ENCODE peak calls at places on chromosome 6, in ten cellular contexts. Q, P, D, B, J, Y, R, A, L and G are unnamed samples.

GRCh38 chr6:35725721-35726438 is 11.0 kb upstream of the ARMC12 start:
- DNase-seq in R (no peak), Q (peak), D (no peak), A (peak), Y (no peak), J (no peak), P (peak), L (no peak), B (no peak), G (no peak)

GRCh38 chr6:170516783-170517616 is 36.1 kb downstream of the PSMB1 start:
- DNase-seq in P (peak), A (peak), R (peak), J (peak), B (no peak), Q (peak), D (peak), Y (peak), L (peak), G (peak)

GRCh38 chr6:56775498-56776166 is 132.9 kb upstream of the DST start:
- DNase-seq in Q (no peak), P (no peak), R (no peak), A (no peak), L (no peak), Y (no peak), B (no peak), J (no peak), D (no peak), G (no peak)

GRCh38 chr6:106250997-106251396 is 74.6 kb downstream of the ATG5 start:
- DNase-seq in Q (no peak), D (no peak), A (no peak), P (no peak), Y (no peak), J (no peak), L (peak), B (no peak), R (no peak), G (no peak)

GRCh38 chr6:165186041-165186440 is 123.4 kb downstream of the C6orf118 start:
- DNase-seq in J (no peak), L (no peak), P (no peak), R (no peak), Q (no peak), D (no peak), A (no peak), Y (no peak), B (no peak), G (no peak)

GRCh38 chr6:90079555-90080490 is 185.6 kb downstream of the GJA10 start:
- DNase-seq in D (no peak), Q (no peak), Y (no peak), R (no peak), J (no peak), P (no peak), L (no peak), A (no peak), B (no peak), G (no peak)

GRCh38 chr6:163743796-163744195 is 329.3 kb downstream of the QKI start:
- DNase-seq in P (no peak), J (no peak), Q (no peak), D (no peak), Y (no peak), R (no peak), A (no peak), B (no peak), L (no peak), G (no peak)

GRCh38 chr6:16286151-16286522 is 47.8 kb downstream of the GMPR start:
- DNase-seq in A (no peak), L (peak), Y (no peak), R (peak), J (peak), B (no peak), D (peak), P (no peak), Q (peak), G (peak)

GRCh38 chr6:71453307-71453706 is 164.7 kb downstream of the OGFRL1 start:
- DNase-seq in R (no peak), P (no peak), D (no peak), B (no peak), L (no peak), Q (no peak), J (no peak), A (no peak), Y (no peak), G (no peak)

GRCh38 chr6:47788498-47788884 is 6.7 kb downstream of the OPN5 start:
- DNase-seq in Y (no peak), Q (peak), J (no peak), P (no peak), B (no peak), R (no peak), L (no peak), A (no peak), D (no peak), G (no peak)

GRCh38 chr6:15523679-15524630 is 138.9 kb downstream of the DTNBP1 start:
- DNase-seq in J (no peak), R (no peak), Y (peak), D (no peak), P (peak), Q (no peak), A (no peak), L (no peak), B (no peak), G (no peak)

GRCh38 chr6:16450285-16450684 is 211.9 kb downstream of the GMPR start:
- DNase-seq in P (no peak), R (no peak), Q (peak), L (no peak), B (no peak), J (no peak), Y (no peak), D (no peak), A (no peak), G (no peak)

GRCh38 chr6:138817799-138818198 is 21.9 kb downstream of the ECT2L start:
- DNase-seq in D (peak), A (peak), L (peak), J (peak), Q (peak), Y (no peak), R (no peak), B (peak), P (no peak), G (peak)

GRCh38 chr6:137781639-137782038 is 85.4 kb upstream of the TNFAIP3 start:
- DNase-seq in B (no peak), P (no peak), A (no peak), D (no peak), J (peak), Q (no peak), L (no peak), R (no peak), Y (no peak), G (no peak)

GRCh38 chr6:17064975-17065374 is 36.9 kb upstream of the STMND1 start:
- DNase-seq in J (no peak), R (no peak), B (no peak), D (no peak), Q (no peak), L (no peak), P (no peak), A (no peak), Y (no peak), G (no peak)

GRCh38 chr6:80343511-80343910 is 237.0 kb downstream of the BCKDHB start:
- DNase-seq in A (no peak), Y (no peak), D (no peak), P (no peak), B (no peak), J (no peak), L (no peak), Q (peak), R (no peak), G (no peak)

DNA sequence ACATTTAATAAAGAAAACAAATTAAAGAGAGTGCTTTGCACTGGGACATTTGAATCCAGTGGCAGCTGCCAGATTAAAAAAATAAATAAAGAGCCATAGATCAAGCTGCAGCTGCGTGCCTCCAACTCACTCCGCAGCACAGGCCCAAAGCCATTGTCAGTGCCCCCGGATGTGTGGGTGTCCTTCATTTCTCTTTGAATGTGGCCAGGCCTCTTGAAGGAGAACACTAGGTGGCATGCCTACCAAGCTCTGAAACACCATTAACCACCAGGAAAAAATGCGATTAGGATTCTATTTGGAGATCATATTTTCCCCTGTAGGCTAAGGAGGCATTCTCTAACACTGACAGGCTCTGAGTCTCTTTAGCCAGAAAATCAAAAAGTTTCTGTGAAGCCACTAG is 549.8 kb downstream of the PRKN start:
- DNase-seq in J (no peak), D (no peak), Y (no peak), Q (peak), P (no peak), A (no peak), L (no peak), B (no peak), R (no peak), G (peak)
- TF ChIP-seq CTCF in J (no peak), D (no peak), Y (no peak), Q (peak), P (peak), A (no peak), L (no peak), B (peak), R (peak), G (no peak)

GRCh38 chr6:98824163-98824906 is 10.0 kb upstream of the POU3F2 start:
- DNase-seq in B (peak), D (no peak), Q (no peak), R (peak), Y (no peak), L (no peak), J (no peak), A (no peak), P (no peak), G (peak)

GRCh38 chr6:98823845-98824162 is 10.6 kb upstream of the POU3F2 start:
- DNase-seq in A (no peak), B (no peak), Q (no peak), D (no peak), J (no peak), R (no peak), Y (no peak), P (no peak), L (no peak), G (no peak)

GRCh38 chr6:98824907-98825601 is 9.3 kb upstream of the POU3F2 start:
- DNase-seq in D (no peak), B (no peak), Q (no peak), Y (no peak), J (no peak), L (no peak), R (no peak), A (no peak), P (no peak), G (peak)

GRCh38 chr6:98823428-98823827 is 10.9 kb upstream of the POU3F2 start:
- DNase-seq in Q (no peak), R (no peak), J (no peak), A (no peak), D (no peak), P (no peak), L (no peak), B (no peak), Y (no peak), G (no peak)

GRCh38 chr6:98821739-98822405 is 12.5 kb upstream of the POU3F2 start:
- DNase-seq in Y (no peak), R (no peak), A (no peak), J (no peak), Q (no peak), B (no peak), D (no peak), P (no peak), L (no peak), G (no peak)
- TF ChIP-seq CTCF in Y (no peak), R (no peak), A (no peak), J (no peak), Q (no peak), B (no peak), D (no peak), P (no peak), L (no peak), G (no peak)

GRCh38 chr6:78093861-78094360 is 441.1 kb downstream of the MEI4 start:
- DNase-seq in J (no peak), B (no peak), Q (no peak), A (no peak), Y (no peak), R (no peak), D (peak), L (no peak), P (no peak), G (no peak)
- TF ChIP-seq CTCF in J (no peak), B (no peak), Q (no peak), A (no peak), Y (no peak), R (no peak), D (no peak), L (no peak), P (no peak), G (no peak)

GRCh38 chr6:110646951-110647910 is 168.0 kb downstream of the CDK19 start:
- DNase-seq in Q (no peak), R (no peak), Y (no peak), P (no peak), A (no peak), J (no peak), L (no peak), B (no peak), D (no peak), G (no peak)
- TF ChIP-seq CTCF in Q (peak), R (peak), Y (no peak), P (no peak), A (peak), J (peak), L (peak), B (peak), D (peak), G (peak)

GRCh38 chr6:154974485-154975149 is 20.5 kb upstream of the TIAM2 start:
- DNase-seq in B (no peak), Y (no peak), J (no peak), R (no peak), Q (no peak), D (no peak), A (no peak), L (no peak), P (no peak), G (no peak)
- TF ChIP-seq CTCF in B (peak), Y (no peak), J (no peak), R (peak), Q (peak), D (no peak), A (no peak), L (no peak), P (no peak), G (no peak)

GRCh38 chr6:41462033-41462432 is 84.1 kb upstream of the FOXP4 start:
- DNase-seq in D (no peak), P (no peak), A (no peak), L (no peak), J (no peak), B (no peak), Q (no peak), R (no peak), Y (no peak), G (no peak)

GRCh38 chr6:41464019-41464418 is 82.2 kb upstream of the FOXP4 start:
- DNase-seq in Q (no peak), A (no peak), Y (no peak), P (no peak), B (no peak), D (no peak), R (no peak), L (no peak), J (no peak), G (no peak)

GRCh38 chr6:41464481-41464880 is 81.7 kb upstream of the FOXP4 start:
- DNase-seq in A (peak), Y (no peak), J (no peak), D (peak), B (no peak), Q (peak), L (no peak), P (no peak), R (no peak), G (no peak)

GRCh38 chr6:41460742-41461336 is 85.3 kb upstream of the FOXP4 start:
- DNase-seq in J (peak), Y (no peak), P (no peak), R (no peak), A (no peak), L (no peak), Q (peak), B (no peak), D (no peak), G (no peak)

GRCh38 chr6:41462980-41463930 is 82.9 kb upstream of the FOXP4 start:
- DNase-seq in P (peak), Y (peak), R (peak), L (peak), J (peak), D (peak), B (no peak), A (peak), Q (peak), G (peak)
- TF ChIP-seq CTCF in P (peak), Y (peak), R (peak), L (peak), J (peak), D (peak), B (peak), A (no peak), Q (peak), G (peak)